ENCODE peak calls at places on chromosome 14, in four cellular contexts. L, W, U and Z are unnamed samples.

GRCh38 chr14:83257466-83258439 is 1724.1 kb upstream of the SEL1L start:
- DNase-seq in W (no peak), L (no peak), U (no peak), Z (no peak)

GRCh38 chr14:98633380-98633779 is 638.6 kb downstream of the BCL11B start:
- DNase-seq in U (no peak), L (peak; percentile 7), W (no peak), Z (no peak)

GRCh38 chr14:59395672-59396071 is 69.5 kb downstream of the GPR135 start:
- DNase-seq in U (no peak), W (no peak), L (no peak), Z (no peak)

GRCh38 chr14:83860757-83861156 is 1669.2 kb upstream of the FLRT2 start:
- DNase-seq in W (no peak), U (no peak), L (no peak), Z (no peak)

GRCh38 chr14:85607571-85608219 is 77.8 kb downstream of the FLRT2 start:
- DNase-seq in L (no peak), U (no peak), W (no peak), Z (no peak)

GRCh38 chr14:91378945-91379932 is 38.4 kb downstream of the CCDC88C start:
- DNase-seq in L (peak; percentile 58), U (no peak), W (no peak), Z (no peak)

GRCh38 chr14:31950760-31951637 is 126.1 kb upstream of the ARHGAP5 start:
- DNase-seq in L (no peak), W (peak; percentile 31), U (peak; percentile 47), Z (no peak)

GRCh38 chr14:50083467-50084337 is 32.7 kb downstream of the VCPKMT start:
- DNase-seq in U (no peak), L (no peak), W (no peak), Z (no peak)

GRCh38 chr14:55052259-55052930 is 948 bp downstream of the MAPK1IP1L start:
- DNase-seq in W (no peak), U (no peak), L (no peak), Z (no peak)

GRCh38 chr14:89429206-89430091 is 12.4 kb upstream of the FOXN3 start:
- DNase-seq in L (no peak), U (peak; percentile 28), W (no peak), Z (no peak)

GRCh38 chr14:22623047-22623446 is 21.1 kb downstream of the OR6J1 start:
- DNase-seq in W (no peak), L (no peak), U (no peak), Z (no peak)

GRCh38 chr14:76430475-76430980 is 54.6 kb downstream of the ESRRB start:
- DNase-seq in W (no peak), U (no peak), L (no peak), Z (no peak)

GRCh38 chr14:73723411-73723798 is 9.2 kb upstream of the PNMA1 start:
- DNase-seq in L (no peak), U (no peak), W (no peak), Z (no peak)

GRCh38 chr14:78164226-78164853 is 5.8 kb upstream of the NRXN3 start:
- DNase-seq in L (peak; percentile 15), W (peak; percentile 44), U (peak; percentile 61), Z (peak; percentile 12)

GRCh38 chr14:50812180-50812579 is 18.8 kb downstream of the NIN start:
- DNase-seq in U (no peak), W (no peak), L (no peak), Z (no peak)

GRCh38 chr14:104580961-104581360 is 1.4 kb downstream of the C14orf180 start:
- DNase-seq in U (peak; percentile 83), W (no peak), L (no peak), Z (no peak)

GRCh38 chr14:75279153-75279738 is 618 bp downstream of the FOS start:
- DNase-seq in U (peak; percentile 53), L (no peak), W (peak; percentile 35), Z (no peak)

GRCh38 chr14:81062816-81063215 is 107.4 kb downstream of the TSHR start:
- DNase-seq in L (peak; percentile 10), W (peak; percentile 5), U (peak; percentile 11), Z (peak; percentile 21)

GRCh38 chr14:100067971-100068959 is 3.0 kb downstream of the EVL start:
- DNase-seq in U (no peak), W (peak; percentile 72), L (no peak), Z (peak; percentile 21)

GRCh38 chr14:64891839-64892375 is 12.2 kb upstream of the SPTB start:
- DNase-seq in L (peak; percentile 56), U (peak; percentile 48), W (no peak), Z (peak; percentile 59)

GRCh38 chr14:68568907-68569545 is 223.8 kb downstream of the ZFP36L1 start:
- DNase-seq in W (no peak), L (no peak), U (no peak), Z (no peak)

GRCh38 chr14:20343855-20344205 is 395 bp downstream of the PARP2 start:
- DNase-seq in W (no peak), L (no peak), U (no peak), Z (no peak)

GRCh38 chr14:73458219-73458976 is at the start of gene NUMB:
- DNase-seq in L (peak; percentile 99), U (peak; percentile 96), W (peak; percentile 95), Z (peak; percentile 100)

GRCh38 chr14:64196668-64197411 is 97.3 kb downstream of the ESR2 start:
- DNase-seq in L (no peak), U (peak; percentile 79), W (no peak), Z (no peak)

GRCh38 chr14:20934148-20934762 is 21.0 kb upstream of the RNASE2 start:
- DNase-seq in U (peak; percentile 27), W (peak; percentile 72), L (no peak), Z (peak; percentile 62)

GRCh38 chr14:46840971-46841729 is 189.6 kb upstream of the RPL10L start:
- DNase-seq in U (no peak), L (no peak), W (no peak), Z (no peak)
- TF ChIP-seq ELF1 in U (no peak), L (no peak), W (no peak), Z (no peak)

GRCh38 chr14:93033039-93033982 is 82.4 kb downstream of the ITPK1 start:
- DNase-seq in W (no peak), L (no peak), U (no peak), Z (no peak)
- TF ChIP-seq ELF1 in W (no peak), L (no peak), U (no peak), Z (no peak)

GRCh38 chr14:101875726-101876268 is 88.6 kb upstream of the DYNC1H1 start:
- DNase-seq in U (no peak), L (no peak), W (no peak), Z (no peak)
- TF ChIP-seq ELF1 in U (no peak), L (no peak), W (no peak), Z (no peak)

GRCh38 chr14:37673439-37673838 is 78.0 kb downstream of the TTC6 start:
- DNase-seq in U (no peak), L (no peak), W (no peak), Z (no peak)

GRCh38 chr14:37665951-37666350 is 70.5 kb downstream of the TTC6 start:
- DNase-seq in W (no peak), U (no peak), L (no peak), Z (no peak)

GRCh38 chr14:37668646-37669045 is 73.2 kb downstream of the TTC6 start:
- DNase-seq in U (no peak), L (no peak), W (no peak), Z (no peak)

GRCh38 chr14:37665479-37665878 is 70.0 kb downstream of the TTC6 start:
- DNase-seq in W (no peak), L (no peak), U (no peak), Z (no peak)

GRCh38 chr14:37669242-37669641 is 73.8 kb downstream of the TTC6 start:
- DNase-seq in L (no peak), W (no peak), U (no peak), Z (peak; percentile 2)
- TF ChIP-seq ELF1 in L (no peak), W (no peak), U (no peak), Z (no peak)

GRCh38 chr14:67172520-67172919 is 16.7 kb upstream of the GARIN2 start:
- DNase-seq in L (no peak), W (no peak), U (no peak), Z (no peak)

GRCh38 chr14:67173719-67174118 is 15.5 kb upstream of the GARIN2 start:
- DNase-seq in W (no peak), U (no peak), L (no peak), Z (no peak)

GRCh38 chr14:67168110-67168441 is 21.2 kb upstream of the GARIN2 start:
- DNase-seq in W (no peak), L (no peak), U (no peak), Z (no peak)

GRCh38 chr14:67172056-67172455 is 17.2 kb upstream of the GARIN2 start:
- DNase-seq in W (no peak), L (no peak), U (no peak), Z (no peak)

DNA sequence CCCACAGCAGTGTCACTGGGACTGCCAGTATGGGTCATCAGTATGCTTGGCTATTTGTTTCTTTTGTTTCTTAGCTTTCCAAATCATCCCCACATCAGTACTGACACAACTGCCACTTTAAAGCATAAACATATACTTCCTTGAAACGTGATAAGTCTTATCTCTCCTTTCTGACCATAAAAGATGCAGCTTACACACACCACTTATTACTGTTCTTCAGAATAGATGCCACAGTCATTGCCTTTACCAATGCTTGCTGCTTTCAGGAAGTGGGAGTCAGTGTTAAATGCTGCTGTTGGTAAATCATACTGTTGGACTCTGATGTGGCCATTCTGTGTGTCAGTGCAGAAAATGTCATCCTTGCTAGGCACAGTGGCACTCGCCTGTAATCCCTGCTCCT is 18.5 kb upstream of the GARIN2 start:
- DNase-seq in W (no peak), L (no peak), U (no peak), Z (no peak)
- TF ChIP-seq ELF1 in W (no peak), L (no peak), U (no peak), Z (no peak)